ENCODE peak calls at places on chromosomes 5 and 9, in six cellular contexts. C is AG04449; F is psoas muscle; G is activated CD8-positive, alpha-beta T cell treated with anti-CD3 and anti-CD28 coated beads for 36 hours; P is fibroblast of mammary gland; O is lower leg skin. I is an unnamed sample.
A peak's percentile ranks its signal among the peaks of the same experiment; 100 is the strongest.

GRCh38 chr5:3201121-3201520 is 394.5 kb upstream of the IRX1 start:
- DNase-seq in C (no peak), F (no peak), P (no peak), O (peak; percentile 37), G (no peak), I (no peak)

GRCh38 chr5:74624501-74624900 is 16.0 kb downstream of the ENC1 start:
- DNase-seq in F (no peak), O (no peak), G (no peak), C (no peak), P (no peak), I (peak; percentile 69)

GRCh38 chr5:176611435-176611834 is 1.5 kb upstream of the GPRIN1 start:
- DNase-seq in P (peak; percentile 85), G (peak; percentile 76), O (peak; percentile 90), C (peak; percentile 44), F (peak; percentile 82), I (peak; percentile 83)

GRCh38 chr5:125185740-125186139 is 439.3 kb upstream of the ZNF608 start:
- DNase-seq in G (no peak), C (no peak), F (no peak), P (no peak), O (no peak), I (no peak)

GRCh38 chr9:115671236-115671770 is 482.3 kb upstream of the PAPPA start:
- DNase-seq in C (no peak), G (no peak), P (no peak), F (no peak), O (no peak), I (no peak)

GRCh38 chr5:57979671-57980070 is 480.2 kb downstream of the PLK2 start:
- DNase-seq in P (no peak), F (no peak), G (no peak), O (no peak), C (no peak), I (no peak)

GRCh38 chr5:89037090-89037489 is 154.1 kb upstream of the MEF2C start:
- DNase-seq in G (no peak), C (no peak), O (no peak), P (no peak), F (no peak), I (peak; percentile 70)

GRCh38 chr9:15696979-15697378 is 144.1 kb downstream of the CCDC171 start:
- DNase-seq in F (no peak), G (no peak), O (no peak), C (no peak), P (no peak), I (no peak)

GRCh38 chr5:1946776-1947175 is 64.1 kb upstream of the IRX4 start:
- DNase-seq in C (no peak), P (no peak), O (no peak), G (no peak), F (no peak), I (no peak)

GRCh38 chr5:126492939-126493338 is 69.7 kb downstream of the GRAMD2B start:
- DNase-seq in G (no peak), F (no peak), O (no peak), P (peak; percentile 44), C (no peak), I (no peak)

GRCh38 chr5:176894298-176894697 is 4.8 kb downstream of the HK3 start:
- DNase-seq in G (no peak), O (peak; percentile 67), P (no peak), C (no peak), F (no peak), I (no peak)

GRCh38 chr5:67209141-67209771 is 12.7 kb upstream of the CD180 start:
- DNase-seq in G (peak; percentile 71), P (peak; percentile 78), F (no peak), C (no peak), O (no peak), I (peak; percentile 78)

GRCh38 chr9:120692901-120693573 is 21.2 kb downstream of the MEGF9 start:
- DNase-seq in F (no peak), P (peak; percentile 81), G (no peak), C (peak; percentile 56), O (no peak), I (no peak)

GRCh38 chr9:2837915-2838314 is 6.0 kb downstream of the PUM3 start:
- DNase-seq in P (peak; percentile 27), G (no peak), F (no peak), O (no peak), C (no peak), I (no peak)

GRCh38 chr5:78886650-78887230 is 98.4 kb downstream of the ARSB start:
- DNase-seq in C (no peak), O (no peak), F (no peak), P (peak; percentile 33), G (no peak), I (no peak)
- TF ChIP-seq CTCF in C (peak; percentile 27), O (no peak), F (peak; percentile 52), P (peak; percentile 68), G (peak; percentile 78), I (peak; percentile 74)

DNA sequence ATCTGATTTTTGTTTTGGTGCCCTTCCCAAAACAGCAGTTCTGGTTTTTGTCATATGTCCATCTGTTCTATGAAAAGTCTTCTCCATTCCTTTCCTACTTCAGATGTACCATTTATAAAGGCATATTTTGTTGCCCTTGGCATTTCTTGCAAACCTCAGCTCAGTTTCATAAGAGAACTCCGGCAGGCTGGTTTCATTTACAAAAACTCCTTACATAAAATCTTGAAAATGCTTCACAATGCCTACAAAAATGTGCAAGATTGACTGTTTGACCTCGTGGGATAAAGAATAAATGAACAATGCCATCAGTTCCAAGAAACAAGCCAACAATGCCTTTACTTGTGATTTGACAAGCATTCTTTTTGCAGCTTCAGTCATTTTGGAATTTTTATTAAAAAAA is 39.1 kb upstream of the CTNNAL1 start:
- DNase-seq in F (no peak), C (no peak), P (no peak), G (no peak), O (no peak), I (no peak)
- TF ChIP-seq CTCF in F (no peak), C (no peak), P (no peak), G (no peak), O (no peak), I (no peak)

GRCh38 chr9:107087256-107087655 is 195.8 kb upstream of the RAD23B start:
- DNase-seq in F (no peak), C (no peak), G (no peak), P (no peak), O (no peak), I (no peak)
- TF ChIP-seq CTCF in F (peak; percentile 33), C (no peak), G (no peak), P (no peak), O (no peak), I (no peak)

GRCh38 chr9:126394802-126395201 is 68.2 kb downstream of the MVB12B start:
- DNase-seq in O (no peak), G (no peak), C (no peak), F (no peak), P (no peak), I (no peak)

GRCh38 chr9:126395439-126396212 is 69.0 kb downstream of the MVB12B start:
- DNase-seq in O (no peak), F (no peak), C (peak; percentile 12), G (peak; percentile 25), P (peak; percentile 71), I (peak; percentile 52)

GRCh38 chr9:126398403-126399058 is 71.9 kb downstream of the MVB12B start:
- DNase-seq in F (peak; percentile 79), P (peak; percentile 44), G (peak; percentile 80), O (peak; percentile 98), C (no peak), I (peak; percentile 69)

GRCh38 chr9:126399251-126399650 is 72.6 kb downstream of the MVB12B start:
- DNase-seq in C (no peak), G (no peak), F (no peak), O (no peak), P (peak; percentile 42), I (no peak)

DNA sequence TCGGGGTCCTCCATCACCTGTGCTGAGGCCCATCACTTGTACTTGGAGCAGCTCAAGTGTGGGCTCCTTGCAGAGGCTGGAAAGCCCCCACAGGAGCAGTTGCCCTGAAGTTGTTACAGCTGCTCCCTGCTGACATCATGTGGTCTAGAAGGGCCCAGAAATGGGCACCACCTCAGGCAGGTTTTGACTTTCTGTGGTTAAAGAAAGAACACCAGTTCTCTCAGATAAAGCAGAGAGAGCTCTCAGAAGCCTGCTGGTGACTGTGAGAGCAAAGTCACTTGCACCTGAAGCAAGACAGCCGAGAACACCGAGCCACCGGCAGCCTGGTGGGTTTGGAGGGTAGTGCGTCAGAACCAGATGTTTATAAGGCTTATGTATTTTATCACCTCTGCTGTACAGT is 70.4 kb downstream of the MVB12B start:
- DNase-seq in F (no peak), O (no peak), P (no peak), C (no peak), G (peak; percentile 93), I (no peak)
- TF ChIP-seq CTCF in F (no peak), O (no peak), P (no peak), C (no peak), G (peak; percentile 61), I (no peak)

DNA sequence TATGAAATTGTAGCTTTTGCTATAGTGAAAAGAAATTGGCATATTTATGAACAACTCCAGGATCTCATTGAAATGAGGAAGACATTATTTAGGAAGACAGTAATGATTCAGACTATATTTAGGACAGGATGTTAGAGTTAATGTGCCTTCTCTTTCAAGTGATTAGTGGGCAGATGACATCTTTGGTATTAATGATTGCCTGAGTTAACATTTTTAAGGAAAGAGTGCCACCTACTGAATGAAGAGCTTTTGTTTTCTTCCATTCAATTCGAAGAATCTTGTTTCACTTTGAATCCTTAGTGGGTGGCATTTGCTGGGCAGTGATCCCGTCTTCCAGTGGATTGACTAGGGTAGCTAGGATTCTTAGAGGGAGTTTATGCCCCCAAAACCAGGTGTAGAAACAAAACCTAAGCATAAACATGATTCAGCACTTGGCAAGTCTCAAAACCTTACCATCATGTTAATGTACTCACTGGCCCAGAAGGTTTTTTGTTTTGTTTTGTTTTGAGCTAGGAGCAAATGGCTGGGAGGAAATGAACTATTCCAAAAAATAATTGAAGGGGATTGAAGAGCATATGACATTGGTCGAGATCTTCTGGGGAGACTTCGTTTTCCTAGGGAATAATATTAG is 23.2 kb downstream of the MAP3K1 start:
- DNase-seq in G (no peak), O (no peak), C (peak; percentile 47), F (no peak), P (peak; percentile 78), I (no peak)
- TF ChIP-seq CTCF in G (peak; percentile 60), O (no peak), C (peak; percentile 37), F (peak; percentile 62), P (peak; percentile 54), I (peak; percentile 43)

GRCh38 chr5:96432245-96433065 is 593 bp downstream of the PCSK1 start:
- DNase-seq in C (no peak), P (peak; percentile 49), G (no peak), F (no peak), O (no peak), I (no peak)
- TF ChIP-seq CTCF in C (no peak), P (no peak), G (no peak), F (no peak), O (no peak), I (no peak)